ENCODE peak calls at places on chromosomes 7 and 10, in seven cellular contexts. One of them, this sample, is unnamed.

GRCh38 chr10:11742009-11742778 is at the start of gene ECHDC3:
- DNase-seq in EH: peak
- DNase-seq in AG10803: peak
- DNase-seq in amniotic epithelial cell: peak
- DNase-seq in fibroblast of mammary gland: peak
- DNase-seq in fibroblast of pulmonary artery: peak
- DNase-seq in NT2/D1: peak
- DNase-seq in this sample: peak

GRCh38 chr7:107147464-107148214 is 21.2 kb upstream of the HBP1 start:
- DNase-seq in NT2/D1: no peak
- DNase-seq in amniotic epithelial cell: peak
- DNase-seq in EH: peak
- DNase-seq in AG10803: peak
- DNase-seq in fibroblast of pulmonary artery: peak
- DNase-seq in fibroblast of mammary gland: peak
- DNase-seq in this sample: no peak

GRCh38 chr7:134920026-134920758 is 66.1 kb upstream of the AGBL3 start:
- DNase-seq in fibroblast of pulmonary artery: peak
- DNase-seq in amniotic epithelial cell: peak
- DNase-seq in EH: peak
- DNase-seq in fibroblast of mammary gland: peak
- DNase-seq in NT2/D1: no peak
- DNase-seq in AG10803: peak
- DNase-seq in this sample: no peak

GRCh38 chr7:110894111-110894510 is 196.8 kb upstream of the LRRN3 start:
- DNase-seq in fibroblast of pulmonary artery: no peak
- DNase-seq in amniotic epithelial cell: no peak
- DNase-seq in EH: no peak
- DNase-seq in fibroblast of mammary gland: no peak
- DNase-seq in AG10803: no peak
- DNase-seq in NT2/D1: no peak
- DNase-seq in this sample: no peak

GRCh38 chr10:61752111-61753011 is 89.6 kb downstream of the CABCOCO1 start:
- DNase-seq in fibroblast of mammary gland: peak
- DNase-seq in NT2/D1: no peak
- DNase-seq in amniotic epithelial cell: peak
- DNase-seq in EH: peak
- DNase-seq in fibroblast of pulmonary artery: peak
- DNase-seq in AG10803: peak
- DNase-seq in this sample: no peak

GRCh38 chr7:83655951-83656556 is 7.1 kb upstream of the SEMA3E start:
- DNase-seq in fibroblast of pulmonary artery: peak
- DNase-seq in AG10803: peak
- DNase-seq in EH: peak
- DNase-seq in amniotic epithelial cell: peak
- DNase-seq in fibroblast of mammary gland: peak
- DNase-seq in NT2/D1: no peak
- DNase-seq in this sample: no peak

GRCh38 chr10:130873636-130874035 is 437.9 kb downstream of the TCERG1L start:
- DNase-seq in amniotic epithelial cell: no peak
- DNase-seq in EH: no peak
- DNase-seq in fibroblast of mammary gland: no peak
- DNase-seq in fibroblast of pulmonary artery: no peak
- DNase-seq in AG10803: no peak
- DNase-seq in NT2/D1: no peak
- DNase-seq in this sample: no peak

GRCh38 chr10:129970404-129971364 is 6.6 kb upstream of the EBF3 start:
- DNase-seq in fibroblast of pulmonary artery: no peak
- DNase-seq in fibroblast of mammary gland: no peak
- DNase-seq in NT2/D1: no peak
- DNase-seq in EH: no peak
- DNase-seq in amniotic epithelial cell: no peak
- DNase-seq in AG10803: no peak
- DNase-seq in this sample: no peak

GRCh38 chr7:80491462-80491861 is 20.4 kb downstream of the GNAT3 start:
- DNase-seq in amniotic epithelial cell: no peak
- DNase-seq in fibroblast of mammary gland: no peak
- DNase-seq in EH: no peak
- DNase-seq in NT2/D1: no peak
- DNase-seq in fibroblast of pulmonary artery: no peak
- DNase-seq in AG10803: no peak
- DNase-seq in this sample: no peak

GRCh38 chr7:151853896-151854807 is 22.8 kb downstream of the PRKAG2 start:
- DNase-seq in EH: no peak
- DNase-seq in amniotic epithelial cell: no peak
- DNase-seq in NT2/D1: no peak
- DNase-seq in fibroblast of mammary gland: no peak
- DNase-seq in fibroblast of pulmonary artery: no peak
- DNase-seq in AG10803: peak
- DNase-seq in this sample: no peak

GRCh38 chr10:62244785-62245595 is 23.7 kb downstream of the RTKN2 start:
- DNase-seq in AG10803: peak
- DNase-seq in fibroblast of mammary gland: peak
- DNase-seq in fibroblast of pulmonary artery: peak
- DNase-seq in EH: peak
- DNase-seq in amniotic epithelial cell: peak
- DNase-seq in NT2/D1: no peak
- DNase-seq in this sample: no peak

GRCh38 chr7:128737867-128738390 is 1.2 kb upstream of the CALU start:
- DNase-seq in fibroblast of mammary gland: peak
- DNase-seq in fibroblast of pulmonary artery: peak
- DNase-seq in NT2/D1: no peak
- DNase-seq in amniotic epithelial cell: peak
- DNase-seq in EH: peak
- DNase-seq in AG10803: peak
- DNase-seq in this sample: no peak

GRCh38 chr7:27921081-27921836 is 181.3 kb downstream of the TAX1BP1 start:
- DNase-seq in fibroblast of mammary gland: peak
- DNase-seq in fibroblast of pulmonary artery: peak
- DNase-seq in NT2/D1: peak
- DNase-seq in EH: peak
- DNase-seq in amniotic epithelial cell: peak
- DNase-seq in AG10803: peak
- DNase-seq in this sample: no peak

GRCh38 chr7:18607025-18607424 is 111.5 kb downstream of the HDAC9 start:
- DNase-seq in EH: peak
- DNase-seq in fibroblast of pulmonary artery: peak
- DNase-seq in AG10803: peak
- DNase-seq in NT2/D1: no peak
- DNase-seq in fibroblast of mammary gland: peak
- DNase-seq in amniotic epithelial cell: no peak
- DNase-seq in this sample: no peak

GRCh38 chr7:29488977-29489376 is 74.7 kb upstream of the PRR15 start:
- DNase-seq in EH: peak
- DNase-seq in fibroblast of mammary gland: peak
- DNase-seq in AG10803: peak
- DNase-seq in NT2/D1: no peak
- DNase-seq in fibroblast of pulmonary artery: peak
- DNase-seq in amniotic epithelial cell: peak
- DNase-seq in this sample: no peak

GRCh38 chr10:101529720-101530553 is 58.1 kb downstream of the POLL start:
- DNase-seq in fibroblast of mammary gland: no peak
- DNase-seq in NT2/D1: no peak
- DNase-seq in amniotic epithelial cell: no peak
- DNase-seq in EH: no peak
- DNase-seq in AG10803: no peak
- DNase-seq in fibroblast of pulmonary artery: no peak
- DNase-seq in this sample: no peak

GRCh38 chr10:97117372-97117771 is 68.4 kb downstream of the SLIT1 start:
- DNase-seq in AG10803: no peak
- DNase-seq in fibroblast of mammary gland: peak
- DNase-seq in EH: no peak
- DNase-seq in amniotic epithelial cell: peak
- DNase-seq in fibroblast of pulmonary artery: peak
- DNase-seq in NT2/D1: no peak
- DNase-seq in this sample: no peak

GRCh38 chr10:71439670-71440425 is 43.1 kb downstream of the CDH23 start:
- DNase-seq in EH: no peak
- DNase-seq in fibroblast of pulmonary artery: no peak
- DNase-seq in NT2/D1: no peak
- DNase-seq in amniotic epithelial cell: no peak
- DNase-seq in fibroblast of mammary gland: no peak
- DNase-seq in AG10803: no peak
- DNase-seq in this sample: no peak

GRCh38 chr10:91190388-91190870 is 30.0 kb upstream of the PCGF5 start:
- DNase-seq in AG10803: peak
- DNase-seq in fibroblast of mammary gland: peak
- DNase-seq in NT2/D1: no peak
- DNase-seq in fibroblast of pulmonary artery: peak
- DNase-seq in amniotic epithelial cell: peak
- DNase-seq in EH: peak
- DNase-seq in this sample: no peak

GRCh38 chr10:5527332-5528200 is 2.8 kb downstream of the CALML3 start:
- DNase-seq in NT2/D1: no peak
- DNase-seq in EH: no peak
- DNase-seq in fibroblast of mammary gland: no peak
- DNase-seq in amniotic epithelial cell: no peak
- DNase-seq in AG10803: no peak
- DNase-seq in fibroblast of pulmonary artery: no peak
- DNase-seq in this sample: peak

GRCh38 chr7:121369462-121369861 is 26.6 kb downstream of the FAM3C start:
- DNase-seq in fibroblast of mammary gland: peak
- DNase-seq in amniotic epithelial cell: peak
- DNase-seq in fibroblast of pulmonary artery: peak
- DNase-seq in EH: peak
- DNase-seq in AG10803: peak
- DNase-seq in NT2/D1: no peak
- DNase-seq in this sample: no peak

This sample was measured in CD14-positive monocyte.